ENCODE peak calls at places on chromosome 12, in six cellular contexts. H is CD4-positive, alpha-beta T cell; V is NT2/D1; F is KG1; M is mesothelial cell of epicardium; L is tibial artery. S is an unnamed sample.

GRCh38 chr12:108425238-108425795 is 86.2 kb upstream of the CMKLR1 start:
- DNase-seq in V (no peak), M (no peak), L (no peak), H (no peak), F (no peak), S (no peak)

GRCh38 chr12:109654357-109654756 is 59.3 kb upstream of the FAM222A start:
- DNase-seq in H (no peak), V (no peak), M (no peak), L (no peak), F (no peak), S (no peak)

GRCh38 chr12:12531194-12531593 is 31.5 kb downstream of the DUSP16 start:
- DNase-seq in V (no peak), L (no peak), M (no peak), F (no peak), H (no peak), S (no peak)

GRCh38 chr12:103249614-103250013 is 246.2 kb downstream of the C12orf42 start:
- DNase-seq in V (no peak), M (no peak), F (no peak), L (no peak), H (no peak), S (no peak)

GRCh38 chr12:40646891-40647290 is 45.3 kb upstream of the CNTN1 start:
- DNase-seq in F (no peak), H (no peak), L (no peak), V (no peak), M (no peak), S (no peak)

GRCh38 chr12:1870086-1870485 is 48.4 kb downstream of the CACNA2D4 start:
- DNase-seq in M (no peak), V (peak), L (no peak), F (no peak), H (no peak), S (no peak)

GRCh38 chr12:76450690-76451089 is 102.5 kb upstream of the BBS10 start:
- DNase-seq in M (no peak), H (no peak), L (no peak), F (no peak), V (no peak), S (peak)

GRCh38 chr12:98373019-98373554 is 142.3 kb upstream of the TMPO start:
- DNase-seq in F (peak), V (peak), M (no peak), H (no peak), L (no peak), S (peak)

GRCh38 chr12:89040146-89040964 is 311.9 kb downstream of the DUSP6 start:
- DNase-seq in L (no peak), M (no peak), F (peak), H (peak), V (no peak), S (no peak)

GRCh38 chr12:4997939-4998338 is 45.7 kb upstream of the KCNA5 start:
- DNase-seq in M (no peak), V (no peak), H (no peak), F (no peak), L (peak), S (peak)

GRCh38 chr12:3747543-3747942 is 5.4 kb downstream of the CRACR2A start:
- DNase-seq in L (no peak), M (no peak), F (no peak), H (peak), V (no peak), S (no peak)

S was measured in AG20443.